ENCODE peak calls at places on chromosomes 3 and 15, in ten cellular contexts. J is left colon, N is retinal pigment epithelial cell, X is activated T-cell treated with anti-CD3 and anti-CD28 coated beads for 1 hour, V is fibroblast of pulmonary artery, G is T-cell, D is NCI-H69, F is hippocampal formation, R is AG04450, U is EL. Y is an unnamed sample.
A peak's percentile ranks its signal among the peaks of the same experiment; 100 is the strongest.

GRCh38 chr3:71022552-71023335 is 560.8 kb downstream of the FOXP1 start:
- DNase-seq in J (no peak), N (no peak), X (no peak), V (no peak), G (no peak), D (peak; percentile 50), F (peak; percentile 56), R (no peak), U (no peak), Y (no peak)

GRCh38 chr3:63950698-63951097 is 38.5 kb upstream of the SCAANT1 start:
- DNase-seq in J (no peak), N (no peak), X (no peak), V (no peak), G (no peak), D (no peak), F (no peak), R (no peak), U (peak; percentile 19), Y (no peak)

GRCh38 chr3:45137656-45138181 is 8.5 kb downstream of the CDCP1 start:
- DNase-seq in J (no peak), N (no peak), X (no peak), V (peak; percentile 37), G (no peak), D (peak; percentile 36), F (no peak), R (no peak), U (no peak), Y (no peak)

GRCh38 chr3:195021674-195022073 is 249.3 kb downstream of the XXYLT1 start:
- DNase-seq in J (no peak), N (no peak), X (no peak), V (no peak), G (no peak), D (no peak), F (no peak), R (no peak), U (no peak), Y (no peak)

GRCh38 chr15:74034206-74034755 is 39.8 kb downstream of the PML start:
- DNase-seq in J (no peak), N (no peak), X (no peak), V (no peak), G (no peak), D (no peak), F (no peak), R (no peak), U (no peak), Y (no peak)

GRCh38 chr3:54968546-54969172 is 40.8 kb upstream of the LRTM1 start:
- DNase-seq in J (no peak), N (no peak), X (no peak), V (peak; percentile 77), G (no peak), D (peak; percentile 90), F (no peak), R (peak; percentile 55), U (peak; percentile 79), Y (no peak)

GRCh38 chr3:141110322-141110721 is 59.2 kb downstream of the SPSB4 start:
- DNase-seq in J (no peak), N (no peak), X (no peak), V (no peak), G (no peak), D (no peak), F (no peak), R (no peak), U (no peak), Y (no peak)

GRCh38 chr15:80595391-80595790 is 99.7 kb upstream of the ABHD17C start:
- DNase-seq in J (peak; percentile 19), N (no peak), X (no peak), V (peak; percentile 51), G (no peak), D (peak; percentile 12), F (no peak), R (no peak), U (peak; percentile 17), Y (no peak)

GRCh38 chr3:12782172-12782815 is 14.2 kb upstream of the CAND2 start:
- DNase-seq in J (no peak), N (no peak), X (no peak), V (peak; percentile 46), G (no peak), D (peak; percentile 13), F (no peak), R (peak; percentile 53), U (no peak), Y (no peak)

GRCh38 chr3:126414406-126414805 is 19.7 kb downstream of the CFAP100 start:
- DNase-seq in J (no peak), N (no peak), X (no peak), V (no peak), G (no peak), D (no peak), F (no peak), R (no peak), U (no peak), Y (no peak)

GRCh38 chr3:151881137-151881536 is 7.7 kb downstream of the SUCNR1 start:
- DNase-seq in J (no peak), N (no peak), X (no peak), V (no peak), G (no peak), D (no peak), F (no peak), R (no peak), U (no peak), Y (no peak)

GRCh38 chr3:10357592-10358308 is 36.8 kb upstream of the SEC13 start:
- DNase-seq in J (no peak), N (no peak), X (no peak), V (peak; percentile 89), G (no peak), D (no peak), F (no peak), R (peak; percentile 58), U (peak; percentile 95), Y (no peak)

Y was measured in Peyer's patch.